ENCODE peak calls at places on chromosome 19, in nine cellular contexts. M is ovary, G is body of pancreas, P is testis, V is ascending aorta, N is adrenal gland, W is SJCRH30, B is tibial artery, T is pancreas. X is an unnamed sample. For H3K36me3 and H3K4me1, the result is how much of the 10 kb centered on the place peaks cover.

GRCh38 chr19:58374200-58374599 is 6.6 kb downstream of the ZNF837 start:
- DNase-seq in M (no peak), G (no peak), P (no peak), V (no peak), N (no peak), W (no peak), B (no peak), T (no peak), X (no peak)

GRCh38 chr19:1070931-1071791 is 4.2 kb downstream of the ARHGAP45 start:
- DNase-seq in M (no peak), G (no peak), P (no peak), V (no peak), N (no peak), W (peak), B (no peak), T (peak), X (no peak)

GRCh38 chr19:58511353-58512208 is at the start of gene SLC27A5:
- DNase-seq in M (no peak), G (no peak), P (no peak), V (no peak), N (no peak), W (no peak), B (no peak), T (peak), X (no peak)

GRCh38 chr19:41324231-41324702 is 14.3 kb downstream of the CCDC97 start:
- DNase-seq in M (no peak), G (no peak), P (no peak), V (no peak), N (peak), W (no peak), B (no peak), T (peak), X (no peak)

GRCh38 chr19:30227661-30228112 is 144.5 kb upstream of the ZNF536 start:
- DNase-seq in M (no peak), G (peak), P (peak), V (no peak), N (peak), W (peak), B (peak), T (peak), X (peak)

GRCh38 chr19:49541914-49542313 is 14.1 kb downstream of the RCN3 start:
- DNase-seq in M (no peak), G (no peak), P (no peak), V (no peak), N (no peak), W (no peak), B (no peak), T (no peak), X (no peak)

GRCh38 chr19:40612831-40613668 is 11.9 kb downstream of the LTBP4 start:
- DNase-seq in M (peak), G (no peak), P (peak), V (peak), N (peak), W (no peak), B (no peak), T (peak), X (peak)

GRCh38 chr19:55269299-55269698 is 10.5 kb upstream of the PPP6R1 start:
- DNase-seq in M (no peak), G (no peak), P (no peak), V (no peak), N (no peak), W (no peak), B (no peak), T (no peak), X (no peak)

GRCh38 chr19:51478381-51479285 is at the start of gene CEACAM18:
- DNase-seq in M (no peak), G (no peak), P (no peak), V (peak), N (no peak), W (no peak), B (no peak), T (no peak), X (no peak)

GRCh38 chr19:35756373-35757230 is at the start of gene HSPB6:
- DNase-seq in M (peak), G (peak), P (peak), V (peak), N (peak), W (no peak), B (peak), T (no peak), X (peak)

GRCh38 chr19:2732883-2733282 is 6.9 kb downstream of the SLC39A3 start:
- DNase-seq in M (no peak), G (no peak), P (no peak), V (no peak), N (no peak), W (no peak), B (no peak), T (no peak), X (no peak)
- H3K36me3 ChIP-seq in M (under half), G (under half), P (under half), V (under half), N (under half), W (under half), B (under half), T (under half), X (under half)

GRCh38 chr19:12448808-12449207 is 8.0 kb upstream of the ZNF443 start:
- DNase-seq in M (no peak), G (no peak), P (no peak), V (no peak), N (no peak), W (no peak), B (no peak), T (no peak), X (no peak)

GRCh38 chr19:12453495-12453894 is 12.7 kb upstream of the ZNF443 start:
- DNase-seq in M (no peak), G (peak), P (no peak), V (no peak), N (no peak), W (no peak), B (no peak), T (no peak), X (peak)

DNA sequence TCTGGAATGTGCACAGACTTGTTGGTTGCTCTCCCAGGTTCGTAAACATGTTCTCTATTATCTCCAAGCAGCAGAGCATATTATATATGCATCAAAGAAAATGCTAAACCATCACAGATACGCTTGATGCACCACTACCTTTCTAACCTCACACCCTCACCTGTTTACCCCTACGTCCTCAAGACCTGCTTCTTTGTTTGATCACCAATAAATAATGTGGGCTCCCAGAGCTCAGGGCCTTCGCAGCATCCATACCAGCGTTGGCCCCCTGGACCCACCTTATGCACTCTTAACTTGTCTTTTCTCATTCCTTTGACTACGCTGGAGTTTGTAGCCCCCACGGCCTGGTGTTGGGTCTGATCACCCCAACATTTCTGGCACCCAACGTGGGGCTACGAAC is 10.0 kb upstream of the ZNF443 start:
- DNase-seq in M (no peak), G (no peak), P (no peak), V (no peak), N (no peak), W (no peak), B (no peak), T (no peak), X (no peak)
- H3K4me1 ChIP-seq in M (under half), G (under half), P (under half), V (under half), N (under half), W (under half), B (under half), T (under half), X (under half)

GRCh38 chr19:39199025-39199424 is 2.3 kb downstream of the NCCRP1 start:
- DNase-seq in M (peak), G (peak), P (peak), V (no peak), N (peak), W (no peak), B (no peak), T (peak), X (peak)

GRCh38 chr19:39197808-39198207 is 1.0 kb downstream of the NCCRP1 start:
- DNase-seq in M (no peak), G (peak), P (no peak), V (no peak), N (no peak), W (no peak), B (no peak), T (peak), X (no peak)

GRCh38 chr19:39195755-39196154 is 1.0 kb upstream of the NCCRP1 start:
- DNase-seq in M (no peak), G (peak), P (no peak), V (no peak), N (no peak), W (no peak), B (no peak), T (peak), X (no peak)

GRCh38 chr19:39196320-39196719 is 444 bp upstream of the NCCRP1 start:
- DNase-seq in M (no peak), G (no peak), P (no peak), V (no peak), N (no peak), W (peak), B (no peak), T (peak), X (no peak)

DNA sequence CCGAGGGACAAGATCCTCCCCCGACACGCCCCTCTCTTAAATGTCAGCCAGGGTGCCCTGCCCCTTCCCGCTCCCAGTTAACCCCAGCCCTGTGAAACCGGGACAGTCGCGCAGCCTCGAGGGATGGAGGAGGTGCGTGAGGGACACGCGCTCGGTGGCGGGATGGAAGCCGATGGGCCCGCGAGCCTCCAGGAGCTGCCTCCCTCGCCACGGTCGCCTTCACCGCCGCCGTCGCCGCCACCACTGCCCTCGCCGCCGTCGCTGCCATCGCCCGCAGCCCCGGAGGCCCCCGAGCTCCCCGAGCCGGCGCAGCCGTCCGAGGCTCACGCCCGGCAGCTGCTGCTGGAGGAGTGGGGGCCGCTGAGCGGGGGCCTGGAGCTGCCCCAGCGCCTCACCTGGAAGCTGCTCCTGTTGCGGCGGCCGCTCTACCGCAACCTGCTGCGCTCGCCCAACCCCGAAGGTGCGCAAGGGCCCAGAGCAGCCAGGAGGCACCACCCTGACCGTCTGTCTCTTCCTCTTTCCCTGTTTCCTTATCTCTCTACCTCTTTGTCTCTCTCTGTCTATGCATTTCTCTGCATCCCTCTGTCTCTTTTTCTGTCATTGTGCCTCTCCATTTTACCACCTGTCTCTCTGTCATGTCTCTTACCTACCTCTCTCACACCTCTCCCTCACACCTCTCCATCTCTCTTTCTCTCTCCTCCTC is at the start of gene NCCRP1:
- DNase-seq in M (no peak), G (peak), P (no peak), V (no peak), N (no peak), W (peak), B (no peak), T (peak), X (no peak)
- H3K4me3 ChIP-seq in M (no peak), G (no peak), P (no peak), V (peak), N (no peak), W (peak), B (no peak), T (peak), X (no peak)

GRCh38 chr19:10784257-10784656 is 51.8 kb downstream of the TMED1 start:
- DNase-seq in M (no peak), G (no peak), P (no peak), V (peak), N (no peak), W (no peak), B (peak), T (no peak), X (no peak)
- H3K36me3 ChIP-seq in M (under half), G (under half), P (under half), V (half or more), N (under half), W (under half), B (half or more), T (under half), X (half or more)

GRCh38 chr19:45126654-45127053 is 33.7 kb downstream of the PPP1R37 start:
- DNase-seq in M (no peak), G (no peak), P (no peak), V (no peak), N (no peak), W (no peak), B (no peak), T (no peak), X (no peak)

GRCh38 chr19:45130888-45131615 is 29.7 kb downstream of the NKPD1 start:
- DNase-seq in M (no peak), G (no peak), P (peak), V (no peak), N (peak), W (peak), B (no peak), T (no peak), X (no peak)

GRCh38 chr19:45130236-45130635 is 30.5 kb downstream of the NKPD1 start:
- DNase-seq in M (no peak), G (no peak), P (no peak), V (no peak), N (no peak), W (no peak), B (no peak), T (no peak), X (no peak)

GRCh38 chr19:45128109-45128508 is 32.7 kb downstream of the NKPD1 start:
- DNase-seq in M (no peak), G (no peak), P (no peak), V (no peak), N (no peak), W (no peak), B (no peak), T (no peak), X (no peak)

DNA sequence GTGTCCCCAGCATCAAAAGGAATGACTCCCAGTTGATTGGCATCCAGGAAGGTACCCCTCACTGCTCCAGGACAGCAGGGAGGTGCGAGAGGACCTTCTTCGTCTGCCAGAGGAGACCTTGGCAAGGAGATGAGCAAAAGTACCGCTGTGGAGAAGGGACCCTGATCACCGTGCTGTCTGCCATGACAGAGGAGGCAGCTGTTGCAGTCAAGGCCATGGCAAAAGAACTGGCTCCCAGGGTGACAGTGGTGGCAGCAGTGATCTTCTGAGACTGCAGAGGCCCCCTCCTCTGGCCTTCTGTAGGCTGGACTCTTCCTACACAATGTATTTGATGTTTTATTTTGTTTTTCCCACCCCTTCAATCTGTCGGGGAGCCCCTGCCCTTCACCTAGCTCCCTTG is 32.0 kb downstream of the NKPD1 start:
- DNase-seq in M (no peak), G (no peak), P (no peak), V (no peak), N (no peak), W (no peak), B (no peak), T (no peak), X (no peak)
- H3K4me1 ChIP-seq in M (under half), G (under half), P (under half), V (under half), N (under half), W (under half), B (under half), T (under half), X (under half)

DNA sequence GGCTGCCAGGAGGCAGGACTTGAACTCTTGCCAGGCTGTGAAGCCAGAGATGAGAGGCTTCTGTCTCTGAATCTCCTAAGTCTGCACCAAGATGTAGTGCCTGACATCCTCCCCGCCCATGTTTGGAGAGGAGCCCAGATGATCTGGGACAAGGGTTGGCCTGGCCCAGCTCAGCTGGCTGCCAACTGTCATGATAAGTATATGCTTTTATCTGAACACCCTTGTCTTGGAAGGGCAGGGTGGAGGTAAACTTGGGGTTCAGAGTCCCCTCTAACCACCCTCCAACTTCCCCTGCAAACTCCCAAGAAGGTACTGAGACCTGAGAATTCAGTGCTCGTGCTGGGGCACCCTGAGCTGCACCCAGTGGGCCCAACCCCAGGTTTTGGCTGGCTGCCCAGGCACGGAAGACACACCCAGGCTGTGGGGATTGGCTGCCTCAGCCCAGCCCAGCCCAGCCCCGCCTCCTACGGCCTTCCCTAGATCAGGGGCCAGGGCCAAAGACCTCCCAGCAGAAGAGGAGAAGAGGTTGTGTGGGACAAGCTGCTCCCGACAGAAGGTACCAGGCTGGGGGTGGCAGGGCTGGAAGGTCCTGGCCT is at the start of gene CYP4F12:
- DNase-seq in M (peak), G (peak), P (peak), V (peak), N (peak), W (peak), B (peak), T (peak), X (peak)
- H3K4me3 ChIP-seq in M (no peak), G (no peak), P (no peak), V (no peak), N (no peak), W (no peak), B (no peak), T (no peak), X (no peak)

DNA sequence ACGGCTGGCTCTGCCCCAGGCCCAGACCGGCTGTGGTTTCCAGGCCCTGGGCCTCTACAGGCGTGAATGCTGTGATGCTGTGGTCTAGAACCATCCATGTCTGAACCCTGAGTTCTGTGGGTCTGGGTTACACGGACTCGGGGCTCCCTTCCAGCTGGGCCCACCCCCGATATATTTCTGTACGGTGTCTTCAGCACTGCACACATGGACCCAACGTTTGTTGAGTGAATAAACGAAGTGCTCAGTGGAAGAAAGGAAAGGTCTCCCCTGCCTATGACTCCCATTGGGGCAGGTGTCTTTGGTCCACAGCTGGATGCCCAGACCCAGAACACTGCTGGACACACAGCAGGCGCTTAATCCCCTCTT is 6.7 kb downstream of the TEKTIP1 start:
- DNase-seq in M (no peak), G (no peak), P (no peak), V (no peak), N (no peak), W (no peak), B (no peak), T (no peak), X (no peak)
- H3K36me3 ChIP-seq in M (under half), G (under half), P (under half), V (under half), N (under half), W (under half), B (under half), T (under half), X (under half)

GRCh38 chr19:38952395-38953165 is 21.8 kb downstream of the MRPS12 start:
- DNase-seq in M (no peak), G (peak), P (peak), V (no peak), N (no peak), W (peak), B (no peak), T (no peak), X (no peak)

GRCh38 chr19:38951187-38951586 is 20.4 kb downstream of the MRPS12 start:
- DNase-seq in M (no peak), G (no peak), P (no peak), V (no peak), N (no peak), W (no peak), B (no peak), T (no peak), X (no peak)

GRCh38 chr19:38946229-38947010 is 15.7 kb downstream of the MRPS12 start:
- DNase-seq in M (no peak), G (no peak), P (no peak), V (no peak), N (no peak), W (no peak), B (no peak), T (no peak), X (no peak)

GRCh38 chr19:38953677-38954076 is 21.9 kb downstream of the FBXO17 start:
- DNase-seq in M (no peak), G (no peak), P (no peak), V (no peak), N (no peak), W (no peak), B (no peak), T (no peak), X (no peak)

DNA sequence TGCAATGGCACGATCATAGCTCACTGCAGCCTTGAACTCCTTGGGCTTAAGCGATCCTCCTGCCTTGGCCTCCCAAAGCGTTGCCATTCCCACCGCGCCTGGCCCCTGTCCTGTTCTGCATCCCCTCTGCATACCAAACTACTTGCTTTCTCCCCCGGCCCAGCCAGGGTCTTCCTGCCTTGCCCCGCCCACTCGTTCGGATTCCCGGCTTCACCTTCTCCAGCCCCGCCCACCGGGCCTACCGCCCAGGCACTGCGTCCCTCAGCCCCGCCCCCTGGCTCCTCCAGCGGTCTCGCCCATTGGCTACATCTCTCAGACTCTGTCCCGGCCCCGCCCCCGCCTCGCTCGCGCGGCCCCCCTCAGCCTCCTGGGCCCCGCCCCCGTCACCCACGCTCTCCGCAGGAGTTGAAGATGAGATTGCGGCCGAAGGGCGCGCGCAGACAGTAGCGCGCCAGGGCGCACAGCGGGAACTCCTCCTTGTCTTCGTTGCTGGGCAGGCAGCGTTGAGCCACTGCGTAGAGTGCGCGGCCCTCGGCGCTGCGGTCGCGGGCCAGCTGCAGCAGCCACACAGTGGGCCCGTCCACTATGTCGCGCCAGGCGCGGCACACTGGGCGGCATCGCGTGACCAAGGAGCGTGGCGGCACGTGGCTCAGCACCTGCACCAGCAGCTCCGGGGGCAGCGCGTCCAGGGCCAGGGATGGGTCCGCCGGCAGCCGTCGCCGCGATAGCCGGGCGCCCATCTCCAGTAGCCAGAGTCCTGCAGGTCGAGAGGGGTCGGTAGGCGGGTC is 19.0 kb downstream of the MRPS12 start:
- DNase-seq in M (peak), G (peak), P (peak), V (peak), N (peak), W (no peak), B (peak), T (peak), X (peak)
- H3K4me1 ChIP-seq in M (under half), G (under half), P (under half), V (under half), N (under half), W (under half), B (under half), T (under half), X (under half)